ENCODE peak calls at places on chromosomes 5 and 9, in six cellular contexts. B is cardiac muscle cell; X is caudate nucleus; K is A549; D is naive thymus-derived CD4-positive, alpha-beta T cell; G is transverse colon. L is an unnamed sample.

GRCh38 chr5:10563132-10563939 is 534 bp upstream of the ANKRD33B start:
- DNase-seq in B (peak), X (no peak), K (peak), D (peak), G (peak), L (no peak)

GRCh38 chr5:153504726-153505125 is 14.3 kb downstream of the GRIA1 start:
- DNase-seq in B (no peak), X (no peak), K (no peak), D (no peak), G (no peak), L (no peak)

GRCh38 chr9:15222313-15222712 is 84.7 kb downstream of the TTC39B start:
- DNase-seq in B (no peak), X (no peak), K (no peak), D (no peak), G (no peak), L (no peak)

GRCh38 chr5:135025730-135026644 is 8.0 kb downstream of the PITX1 start:
- DNase-seq in B (no peak), X (no peak), K (no peak), D (no peak), G (no peak), L (no peak)

GRCh38 chr5:72366324-72366976 is 46.3 kb downstream of the PTCD2 start:
- DNase-seq in B (peak), X (peak), K (peak), D (peak), G (peak), L (peak)

GRCh38 chr5:1643651-1644392 is 120.1 kb upstream of the LPCAT1 start:
- DNase-seq in B (no peak), X (no peak), K (no peak), D (no peak), G (no peak), L (no peak)

GRCh38 chr5:137630972-137631370 is 104.9 kb downstream of the KLHL3 start:
- DNase-seq in B (no peak), X (no peak), K (no peak), D (no peak), G (no peak), L (no peak)

GRCh38 chr5:66315784-66316183 is 171.7 kb downstream of the SREK1 start:
- DNase-seq in B (no peak), X (no peak), K (no peak), D (no peak), G (no peak), L (no peak)

GRCh38 chr9:81564632-81565031 is 124.7 kb downstream of the TLE1 start:
- DNase-seq in B (no peak), X (no peak), K (no peak), D (no peak), G (no peak), L (peak)

GRCh38 chr5:74766348-74766886 is 500 bp downstream of the GFM2 start:
- DNase-seq in B (peak), X (no peak), K (peak), D (peak), G (no peak), L (no peak)

GRCh38 chr9:26159575-26160392 is 481.5 kb upstream of the TUSC1 start:
- DNase-seq in B (no peak), X (no peak), K (no peak), D (no peak), G (no peak), L (no peak)

GRCh38 chr9:136292591-136293448 is 11.1 kb downstream of the CCDC187 start:
- DNase-seq in B (no peak), X (no peak), K (no peak), D (no peak), G (no peak), L (no peak)

GRCh38 chr5:9283021-9283420 is 262.9 kb downstream of the SEMA5A start:
- DNase-seq in B (no peak), X (no peak), K (no peak), D (no peak), G (no peak), L (no peak)

GRCh38 chr9:113913426-113914195 is 37.5 kb downstream of the ZNF618 start:
- DNase-seq in B (no peak), X (no peak), K (no peak), D (no peak), G (no peak), L (no peak)

GRCh38 chr9:114737118-114737517 is 55.1 kb upstream of the TEX48 start:
- DNase-seq in B (no peak), X (no peak), K (no peak), D (no peak), G (no peak), L (no peak)

GRCh38 chr9:110125207-110125751 is 82.7 kb downstream of the C9orf152 start:
- DNase-seq in B (peak), X (peak), K (peak), D (no peak), G (peak), L (no peak)

GRCh38 chr9:71767421-71768321 is 642 bp downstream of the CEMIP2 start:
- DNase-seq in B (peak), X (no peak), K (no peak), D (no peak), G (peak), L (no peak)

GRCh38 chr5:96663608-96664007 is 1.4 kb downstream of the CAST start:
- DNase-seq in B (no peak), X (no peak), K (no peak), D (no peak), G (no peak), L (no peak)

GRCh38 chr5:176741566-176742211 is 68.7 kb upstream of the UNC5A start:
- DNase-seq in B (no peak), X (no peak), K (no peak), D (no peak), G (no peak), L (no peak)

GRCh38 chr9:63816742-63817621 is 1468.0 kb downstream of the FOXD4L5 start:
- DNase-seq in B (peak), X (no peak), K (peak), D (peak), G (peak), L (no peak)

GRCh38 chr5:176653401-176653800 is 6.1 kb downstream of the TSPAN17 start:
- DNase-seq in B (no peak), X (no peak), K (no peak), D (no peak), G (no peak), L (no peak)

GRCh38 chr9:127360205-127360604 is 36.8 kb upstream of the SLC2A8 start:
- DNase-seq in B (no peak), X (no peak), K (no peak), D (no peak), G (no peak), L (no peak)

GRCh38 chr9:109403116-109403515 is 82.3 kb upstream of the EPB41L4B start:
- DNase-seq in B (no peak), X (no peak), K (no peak), D (no peak), G (no peak), L (no peak)

DNA sequence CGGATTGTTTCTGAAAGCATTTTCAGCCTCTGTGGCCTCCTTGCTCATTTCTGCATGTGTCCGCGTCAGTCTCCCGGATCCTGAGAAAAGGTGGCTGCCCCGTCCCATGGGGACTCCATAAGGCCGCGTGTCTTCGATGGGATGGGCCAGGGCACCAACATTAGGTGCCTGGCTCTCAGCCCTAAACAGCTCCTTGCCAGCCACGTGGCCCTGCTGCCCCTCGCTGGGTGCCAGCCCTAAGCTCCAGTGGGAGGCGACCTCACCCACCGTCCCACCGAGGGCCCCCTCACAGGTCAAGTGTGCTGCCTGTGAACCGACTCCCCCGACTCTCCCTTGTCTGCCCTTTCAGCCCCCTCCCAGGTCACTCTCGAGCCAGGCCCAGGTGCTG is 872 bp downstream of the PHYKPL start:
- DNase-seq in B (no peak), X (no peak), K (no peak), D (no peak), G (no peak), L (no peak)
- H3K27ac ChIP-seq in B (peak), X (peak), K (peak), D (peak), G (peak), L (peak)

DNA sequence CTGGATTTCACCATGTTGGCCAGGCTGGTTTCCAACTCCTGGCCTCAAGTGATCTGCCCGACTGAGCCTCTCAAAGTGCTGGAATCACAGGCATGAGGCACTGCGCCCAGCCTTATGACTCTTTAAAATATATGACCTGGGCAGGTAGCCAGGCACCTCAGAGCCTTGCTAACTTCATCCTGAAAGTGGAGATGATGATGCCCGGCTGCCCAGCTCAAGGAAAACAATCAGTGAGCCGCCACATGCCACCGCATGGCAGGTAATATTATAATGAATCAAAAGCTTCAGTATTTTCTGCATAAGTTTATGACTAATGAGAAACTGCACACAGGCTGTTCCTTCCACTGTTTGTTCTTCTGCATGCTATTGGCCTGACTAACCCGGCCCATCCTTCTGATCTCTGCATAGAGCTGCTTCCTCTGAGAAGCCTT is 30.4 kb upstream of the DMRT1 start:
- DNase-seq in B (no peak), X (no peak), K (peak), D (no peak), G (peak), L (no peak)
- H3K27ac ChIP-seq in B (no peak), X (no peak), K (no peak), D (no peak), G (peak), L (no peak)

DNA sequence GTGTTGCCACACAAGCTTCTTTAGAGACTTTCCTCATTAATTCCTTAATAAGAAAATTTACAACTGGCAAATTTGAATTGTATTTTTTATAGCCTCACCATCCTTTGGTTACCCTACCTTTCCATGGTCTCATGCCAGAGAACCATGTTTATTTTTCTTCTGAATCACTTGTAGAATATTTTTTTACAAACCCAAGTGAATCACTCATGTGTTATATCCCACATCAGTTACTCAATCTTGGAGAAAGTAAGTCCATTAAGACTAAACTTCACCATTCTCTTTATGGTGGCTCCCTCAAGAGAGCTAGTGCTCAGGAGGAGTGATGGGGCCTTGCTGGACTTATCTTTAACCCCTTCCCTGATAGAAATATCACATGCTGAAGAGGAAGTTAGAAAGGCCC is 128.9 kb downstream of the SUSD1 start:
- DNase-seq in B (no peak), X (no peak), K (peak), D (no peak), G (no peak), L (no peak)
- H3K27ac ChIP-seq in B (no peak), X (no peak), K (peak), D (no peak), G (no peak), L (no peak)

GRCh38 chr5:149419532-149420485 is 40.7 kb upstream of the IL17B start:
- DNase-seq in B (no peak), X (no peak), K (no peak), D (no peak), G (no peak), L (no peak)
- H3K27ac ChIP-seq in B (peak), X (no peak), K (no peak), D (no peak), G (peak), L (no peak)

DNA sequence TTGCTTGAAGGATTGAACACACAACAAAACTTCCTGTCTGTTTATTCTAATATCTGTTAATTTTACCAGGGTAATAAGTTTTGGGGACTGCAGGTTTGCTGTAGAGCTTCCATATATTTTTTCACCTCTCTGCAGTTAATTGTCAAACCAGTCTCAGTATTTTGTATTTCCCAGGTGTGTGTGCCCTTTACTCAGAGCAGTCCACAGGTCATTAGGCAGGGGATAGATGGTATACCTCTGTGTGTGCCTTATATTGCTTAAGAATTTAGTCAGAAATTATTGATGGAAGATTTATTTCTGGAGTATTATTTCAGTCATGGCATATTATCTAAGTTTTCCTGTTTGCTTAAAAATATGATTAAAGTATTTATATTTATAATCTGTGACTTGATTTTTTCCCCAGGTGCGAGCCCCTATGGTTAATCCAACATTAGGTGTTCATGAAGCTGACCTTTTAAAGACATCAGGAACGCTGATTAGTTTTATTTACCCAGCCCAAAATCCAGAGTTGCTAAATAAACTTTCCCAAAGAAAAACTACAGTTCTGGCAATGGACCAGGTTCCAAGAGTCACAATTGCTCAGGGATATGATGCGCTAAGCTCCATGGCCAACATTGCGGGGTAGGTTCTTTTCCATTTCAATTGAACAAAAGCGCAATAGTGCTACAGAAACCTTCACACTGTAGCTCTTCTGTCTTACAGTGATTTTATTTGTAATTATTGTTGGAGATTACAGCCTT is 12.6 kb downstream of the NNT start:
- DNase-seq in B (no peak), X (no peak), K (no peak), D (no peak), G (no peak), L (no peak)
- H3K27ac ChIP-seq in B (peak), X (no peak), K (no peak), D (no peak), G (no peak), L (no peak)

GRCh38 chr5:139796061-139796806 is 626 bp downstream of the PSD2 start:
- DNase-seq in B (peak), X (no peak), K (no peak), D (no peak), G (no peak), L (no peak)
- H3K27ac ChIP-seq in B (no peak), X (peak), K (no peak), D (no peak), G (no peak), L (peak)

GRCh38 chr5:160270704-160271103 is 41.4 kb downstream of the FABP6 start:
- DNase-seq in B (no peak), X (no peak), K (no peak), D (no peak), G (no peak), L (no peak)
- H3K27ac ChIP-seq in B (peak), X (no peak), K (no peak), D (no peak), G (peak), L (no peak)

GRCh38 chr9:77977210-77977611 is 54.4 kb downstream of the GNAQ start:
- DNase-seq in B (peak), X (peak), K (peak), D (peak), G (peak), L (no peak)
- H3K27ac ChIP-seq in B (no peak), X (peak), K (no peak), D (peak), G (peak), L (peak)

GRCh38 chr5:147391781-147392180 is 118.1 kb downstream of the DPYSL3 start:
- DNase-seq in B (peak), X (no peak), K (peak), D (no peak), G (peak), L (no peak)
- H3K27ac ChIP-seq in B (no peak), X (no peak), K (no peak), D (no peak), G (no peak), L (no peak)

L was measured in substantia nigra.